ENCODE peak calls at places on chromosomes 5 and 9, in seven cellular contexts. E is esophagus squamous epithelium, O is IMR-90, L is vagina, Z is breast epithelium, S is heart left ventricle, V is transverse colon. C is an unnamed sample.

GRCh38 chr5:162638849-162639248 is 571.3 kb downstream of the GABRG2 start:
- DNase-seq in E (no peak), O (no peak), L (no peak), Z (no peak), S (no peak), V (no peak), C (no peak)

GRCh38 chr9:77896269-77897245 is 135.1 kb downstream of the GNAQ start:
- DNase-seq in E (no peak), O (no peak), L (no peak), Z (no peak), S (no peak), V (no peak), C (no peak)

GRCh38 chr9:95783426-95783975 is 92.0 kb upstream of the ERCC6L2 start:
- DNase-seq in E (no peak), O (peak; percentile 85), L (no peak), Z (no peak), S (no peak), V (no peak), C (no peak)

GRCh38 chr9:77844415-77844814 is 187.2 kb downstream of the GNAQ start:
- DNase-seq in E (no peak), O (no peak), L (no peak), Z (no peak), S (no peak), V (no peak), C (no peak)

GRCh38 chr9:34145165-34145564 is 18.7 kb upstream of the DCAF12 start:
- DNase-seq in E (no peak), O (peak; percentile 24), L (no peak), Z (no peak), S (no peak), V (no peak), C (no peak)

GRCh38 chr5:116583085-116583766 is 8.6 kb upstream of the SEMA6A start:
- DNase-seq in E (no peak), O (peak; percentile 4), L (no peak), Z (no peak), S (no peak), V (no peak), C (no peak)

GRCh38 chr5:159184858-159185381 is 24.4 kb downstream of the RNF145 start:
- DNase-seq in E (no peak), O (peak; percentile 93), L (no peak), Z (no peak), S (no peak), V (no peak), C (no peak)

GRCh38 chr5:17203329-17204132 is 13.9 kb upstream of the BASP1 start:
- DNase-seq in E (no peak), O (peak; percentile 86), L (no peak), Z (no peak), S (no peak), V (no peak), C (no peak)

GRCh38 chr5:93755716-93756115 is 14.3 kb upstream of the POU5F2 start:
- DNase-seq in E (no peak), O (no peak), L (no peak), Z (no peak), S (no peak), V (no peak), C (no peak)

DNA sequence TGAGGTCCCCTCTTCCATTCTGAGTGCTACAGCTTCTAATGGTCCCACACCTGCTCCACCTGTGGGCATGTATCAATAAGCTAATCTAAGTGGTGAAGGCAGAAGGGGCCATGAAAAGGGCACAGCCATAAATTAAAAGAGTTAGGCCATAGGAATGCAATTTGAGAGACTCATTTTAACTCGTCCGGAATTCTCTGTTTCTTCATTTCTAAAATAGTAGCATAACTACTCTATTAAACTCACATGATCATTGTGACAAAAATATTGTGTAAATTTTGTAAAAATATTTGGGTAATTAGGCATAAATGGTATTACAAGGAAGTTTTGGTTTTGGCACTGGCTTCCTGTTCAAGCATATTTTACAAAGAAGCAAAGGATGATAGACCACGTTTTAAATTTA is 103.1 kb upstream of the TXNDC8 start:
- DNase-seq in E (no peak), O (no peak), L (no peak), Z (no peak), S (no peak), V (no peak), C (no peak)
- H3K4me1 ChIP-seq in E (peaks cover 6% of the 10 kb centered on the region), O (peaks cover 16% of the 10 kb centered on the region), L (no peaks in the 10 kb centered on the region), Z (no peaks in the 10 kb centered on the region), S (no peaks in the 10 kb centered on the region), V (no peaks in the 10 kb centered on the region), C (no peaks in the 10 kb centered on the region)

GRCh38 chr9:128127568-128127989 is at the start of gene PTGES2:
- DNase-seq in E (no peak), O (peak; percentile 78), L (no peak), Z (peak; percentile 51), S (peak; percentile 92), V (peak; percentile 85), C (peak; percentile 89)
- TF ChIP-seq POLR2A in E (no peak), O (no peak), L (no peak), Z (no peak), S (no peak), V (peak; percentile 8), C (peak; percentile 32)

DNA sequence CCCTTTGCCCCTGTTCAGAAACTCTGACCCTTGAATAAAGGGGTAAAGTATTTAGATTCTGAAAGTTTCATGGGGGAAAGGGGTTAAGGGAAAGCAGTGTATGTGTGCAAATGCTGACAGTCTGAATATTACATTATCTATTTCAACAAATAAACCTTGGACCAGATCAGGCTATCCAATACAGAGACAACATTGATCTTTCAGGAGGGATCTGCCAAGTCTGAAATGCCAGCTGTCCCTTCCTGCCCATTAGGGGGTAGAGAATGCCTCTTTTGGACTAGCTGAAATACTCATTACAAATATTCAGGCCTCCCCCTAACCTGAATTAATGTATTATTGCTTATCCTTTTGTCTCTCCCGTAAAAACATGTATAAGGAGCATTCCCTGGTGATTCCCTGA is 219.5 kb downstream of the NR3C1 start:
- DNase-seq in E (no peak), O (no peak), L (no peak), Z (no peak), S (no peak), V (no peak), C (no peak)
- H3K4me1 ChIP-seq in E (peaks cover 39% of the 10 kb centered on the region), O (peaks cover 2% of the 10 kb centered on the region), L (peaks cover 18% of the 10 kb centered on the region), Z (no peaks in the 10 kb centered on the region), S (peaks cover 8% of the 10 kb centered on the region), V (no peaks in the 10 kb centered on the region), C (no peaks in the 10 kb centered on the region)

DNA sequence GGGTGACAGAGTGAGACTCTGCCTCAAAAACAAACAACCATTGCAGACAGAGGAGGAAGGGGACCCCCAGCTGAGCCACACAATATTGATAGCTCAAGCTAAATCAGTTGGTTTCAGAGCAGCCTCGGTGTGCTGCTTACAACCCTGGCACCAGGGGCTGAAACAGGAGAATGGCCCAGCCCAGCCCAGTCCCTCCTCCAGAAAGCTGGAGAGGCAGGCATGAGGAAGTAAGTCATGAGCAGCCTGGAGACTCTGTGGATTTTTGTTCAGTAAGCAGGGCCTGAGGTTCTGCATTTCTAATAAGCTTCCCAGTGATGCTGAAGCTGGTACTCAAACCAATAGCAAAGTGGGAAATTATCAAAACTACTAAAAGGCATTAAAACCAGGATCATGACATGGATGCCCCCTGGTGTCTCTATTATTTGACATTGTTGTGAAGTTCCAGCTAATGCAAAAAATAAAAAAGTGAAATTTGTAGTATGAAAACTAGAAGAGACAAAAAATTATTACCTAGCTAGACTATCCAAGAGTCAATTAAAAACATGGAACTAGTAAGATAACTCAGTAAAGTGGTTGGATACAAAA is 14.2 kb downstream of the PRRT1B start:
- DNase-seq in E (no peak), O (no peak), L (no peak), Z (no peak), S (no peak), V (no peak), C (no peak)
- TF ChIP-seq POLR2A in E (no peak), O (no peak), L (no peak), Z (no peak), S (no peak), V (no peak), C (no peak)

GRCh38 chr5:78588517-78588916 is 60.1 kb downstream of the LHFPL2 start:
- DNase-seq in E (no peak), O (no peak), L (no peak), Z (no peak), S (no peak), V (no peak), C (no peak)

GRCh38 chr5:78591972-78592700 is 56.4 kb downstream of the LHFPL2 start:
- DNase-seq in E (no peak), O (no peak), L (no peak), Z (no peak), S (no peak), V (no peak), C (no peak)

GRCh38 chr5:78587775-78588291 is 60.7 kb downstream of the LHFPL2 start:
- DNase-seq in E (no peak), O (peak; percentile 79), L (no peak), Z (no peak), S (no peak), V (no peak), C (no peak)

GRCh38 chr5:78591227-78591626 is 57.3 kb downstream of the LHFPL2 start:
- DNase-seq in E (no peak), O (peak; percentile 96), L (no peak), Z (no peak), S (no peak), V (no peak), C (no peak)

DNA sequence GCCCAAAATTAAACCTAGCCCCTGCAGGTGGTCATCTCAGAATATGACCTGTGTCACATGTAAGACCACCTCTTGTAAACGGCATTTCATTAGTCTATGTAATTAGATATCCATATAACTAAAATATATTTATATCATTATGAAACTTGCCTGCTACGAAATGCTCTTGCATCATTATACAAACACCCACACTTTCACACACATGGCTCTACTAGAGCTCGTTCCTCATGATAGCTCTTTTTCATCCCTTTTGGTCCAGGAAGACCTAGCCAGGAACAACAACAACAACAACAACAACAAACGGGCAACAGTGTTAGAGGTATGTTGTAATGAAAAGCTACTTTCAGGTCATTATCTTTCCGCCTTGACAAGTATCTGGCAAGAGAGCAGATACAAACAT is 58.6 kb downstream of the LHFPL2 start:
- DNase-seq in E (no peak), O (no peak), L (no peak), Z (no peak), S (no peak), V (no peak), C (no peak)
- H3K4me1 ChIP-seq in E (peaks cover 21% of the 10 kb centered on the region), O (peaks cover 43% of the 10 kb centered on the region), L (peaks cover 55% of the 10 kb centered on the region), Z (peaks cover 21% of the 10 kb centered on the region), S (peaks cover 17% of the 10 kb centered on the region), V (peaks cover 28% of the 10 kb centered on the region), C (no peaks in the 10 kb centered on the region)